ENCODE peak calls at places on chromosomes 11 and 22, in six cellular contexts. One of them, this sample, is unnamed.

GRCh38 chr22:41517172-41518047 is 26.9 kb downstream of the POLR3H start:
- DNase-seq in IMR-90: peak
- DNase-seq in epithelial cell of esophagus: peak
- DNase-seq in spleen: no peak
- DNase-seq in nephron progenitor cell: peak
- DNase-seq in GM12865: peak
- DNase-seq in this sample: peak

GRCh38 chr22:47850644-47851151 is 1088.2 kb downstream of the TBC1D22A start:
- DNase-seq in IMR-90: no peak
- DNase-seq in epithelial cell of esophagus: no peak
- DNase-seq in spleen: no peak
- DNase-seq in nephron progenitor cell: peak
- DNase-seq in GM12865: no peak
- DNase-seq in this sample: no peak

GRCh38 chr11:134356656-134357544 is 25.1 kb downstream of the GLB1L2 start:
- DNase-seq in IMR-90: no peak
- DNase-seq in epithelial cell of esophagus: no peak
- DNase-seq in spleen: no peak
- DNase-seq in nephron progenitor cell: no peak
- DNase-seq in GM12865: no peak
- DNase-seq in this sample: no peak

GRCh38 chr22:39360674-39361413 is 11.1 kb downstream of the SYNGR1 start:
- DNase-seq in IMR-90: no peak
- DNase-seq in epithelial cell of esophagus: peak
- DNase-seq in spleen: no peak
- DNase-seq in nephron progenitor cell: no peak
- DNase-seq in GM12865: no peak
- DNase-seq in this sample: no peak

GRCh38 chr11:82978422-82979099 is 77.0 kb downstream of the DDIAS start:
- DNase-seq in IMR-90: peak
- DNase-seq in epithelial cell of esophagus: peak
- DNase-seq in spleen: no peak
- DNase-seq in nephron progenitor cell: no peak
- DNase-seq in GM12865: peak
- DNase-seq in this sample: peak

GRCh38 chr22:20964090-20964798 is 2.8 kb upstream of the AIFM3 start:
- DNase-seq in IMR-90: no peak
- DNase-seq in epithelial cell of esophagus: no peak
- DNase-seq in spleen: peak
- DNase-seq in nephron progenitor cell: no peak
- DNase-seq in GM12865: no peak
- DNase-seq in this sample: no peak

GRCh38 chr11:107259826-107260225 is 197.8 kb downstream of the CWF19L2 start:
- DNase-seq in IMR-90: no peak
- DNase-seq in epithelial cell of esophagus: no peak
- DNase-seq in spleen: no peak
- DNase-seq in nephron progenitor cell: peak
- DNase-seq in GM12865: no peak
- DNase-seq in this sample: no peak

GRCh38 chr22:35299217-35299716 is 427 bp upstream of the TOM1 start:
- DNase-seq in IMR-90: no peak
- DNase-seq in epithelial cell of esophagus: peak
- DNase-seq in spleen: no peak
- DNase-seq in nephron progenitor cell: no peak
- DNase-seq in GM12865: no peak
- DNase-seq in this sample: no peak

GRCh38 chr11:64007629-64008282 is 21.5 kb downstream of the OTUB1 start:
- DNase-seq in IMR-90: no peak
- DNase-seq in epithelial cell of esophagus: peak
- DNase-seq in spleen: peak
- DNase-seq in nephron progenitor cell: peak
- DNase-seq in GM12865: no peak
- DNase-seq in this sample: no peak

GRCh38 chr11:110759972-110760381 is 47.7 kb upstream of the ARHGAP20 start:
- DNase-seq in IMR-90: peak
- DNase-seq in epithelial cell of esophagus: no peak
- DNase-seq in spleen: no peak
- DNase-seq in nephron progenitor cell: no peak
- DNase-seq in GM12865: no peak
- DNase-seq in this sample: peak

GRCh38 chr22:33853200-33854097 is 66.8 kb downstream of the LARGE1 start:
- DNase-seq in IMR-90: peak
- DNase-seq in epithelial cell of esophagus: peak
- DNase-seq in spleen: peak
- DNase-seq in nephron progenitor cell: no peak
- DNase-seq in GM12865: peak
- DNase-seq in this sample: peak

GRCh38 chr11:2301631-2302272 is at the start of the genes C11orf21 and TSPAN32:
- DNase-seq in IMR-90: peak
- DNase-seq in epithelial cell of esophagus: no peak
- DNase-seq in spleen: peak
- DNase-seq in nephron progenitor cell: no peak
- DNase-seq in GM12865: peak
- DNase-seq in this sample: no peak

GRCh38 chr11:34488855-34489557 is 24.6 kb downstream of the ELF5 start:
- DNase-seq in IMR-90: no peak
- DNase-seq in epithelial cell of esophagus: no peak
- DNase-seq in spleen: no peak
- DNase-seq in nephron progenitor cell: no peak
- DNase-seq in GM12865: peak
- DNase-seq in this sample: no peak

DNA sequence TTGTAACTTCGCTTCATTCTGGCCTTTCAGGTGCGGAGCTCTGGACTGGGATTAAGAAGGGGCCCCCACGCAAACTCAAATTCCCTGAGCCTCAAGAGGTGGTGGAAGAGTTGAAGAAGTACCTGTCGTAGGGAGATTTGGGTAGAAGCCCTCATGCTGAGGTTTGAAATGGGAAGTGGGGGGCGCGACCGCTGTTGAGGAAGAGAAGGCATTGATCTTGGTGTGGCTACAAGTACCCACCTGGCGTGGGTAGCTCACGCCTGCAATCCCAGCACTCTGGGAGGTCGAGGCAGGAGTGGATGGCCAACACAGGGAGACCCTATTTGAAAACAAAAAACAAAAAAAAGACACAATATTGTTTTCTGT is 779 bp downstream of the SELENOH start:
- DNase-seq in IMR-90: no peak
- DNase-seq in epithelial cell of esophagus: no peak
- DNase-seq in spleen: peak
- DNase-seq in nephron progenitor cell: no peak
- DNase-seq in GM12865: no peak
- DNase-seq in this sample: no peak
- TF ChIP-seq CTCF in IMR-90: no peak
- TF ChIP-seq CTCF in epithelial cell of esophagus: no peak
- TF ChIP-seq CTCF in spleen: no peak
- TF ChIP-seq CTCF in nephron progenitor cell: no peak
- TF ChIP-seq CTCF in GM12865: no peak
- TF ChIP-seq CTCF in this sample: no peak

GRCh38 chr11:62195945-62196344 is 5.9 kb downstream of the SCGB1D1 start:
- DNase-seq in IMR-90: no peak
- DNase-seq in epithelial cell of esophagus: no peak
- DNase-seq in spleen: no peak
- DNase-seq in nephron progenitor cell: no peak
- DNase-seq in GM12865: no peak
- DNase-seq in this sample: no peak
- TF ChIP-seq CTCF in IMR-90: no peak
- TF ChIP-seq CTCF in epithelial cell of esophagus: no peak
- TF ChIP-seq CTCF in spleen: no peak
- TF ChIP-seq CTCF in nephron progenitor cell: no peak
- TF ChIP-seq CTCF in GM12865: no peak
- TF ChIP-seq CTCF in this sample: no peak

DNA sequence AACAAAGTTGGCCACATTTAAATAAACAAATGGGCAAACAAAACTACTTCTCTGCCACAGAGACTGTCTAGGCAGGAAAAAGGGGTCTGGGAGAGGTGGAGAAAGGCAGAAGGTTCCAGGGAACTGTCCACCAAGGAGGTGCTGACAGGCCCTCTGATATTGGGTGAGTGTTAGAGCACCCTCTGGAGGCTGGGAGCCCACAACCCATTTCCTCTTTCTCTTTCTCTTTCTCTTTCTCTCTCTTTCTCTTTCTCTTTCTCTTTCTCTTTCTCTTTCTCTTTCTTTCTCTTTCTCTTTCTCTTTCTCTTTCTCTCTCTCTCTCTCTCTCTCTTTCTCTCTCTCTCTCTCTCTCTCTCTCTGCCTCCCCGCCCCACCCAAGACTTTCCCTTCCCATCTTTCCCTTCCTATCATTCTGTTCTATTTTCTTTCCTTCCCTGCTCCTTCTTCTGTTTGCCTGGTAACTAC is 912.8 kb downstream of the DLG2 start:
- DNase-seq in IMR-90: peak
- DNase-seq in epithelial cell of esophagus: peak
- DNase-seq in spleen: peak
- DNase-seq in nephron progenitor cell: peak
- DNase-seq in GM12865: peak
- DNase-seq in this sample: no peak
- TF ChIP-seq CTCF in IMR-90: peak
- TF ChIP-seq CTCF in epithelial cell of esophagus: peak
- TF ChIP-seq CTCF in spleen: peak
- TF ChIP-seq CTCF in nephron progenitor cell: peak
- TF ChIP-seq CTCF in GM12865: no peak
- TF ChIP-seq CTCF in this sample: no peak

GRCh38 chr11:123168955-123169484 is 26.0 kb downstream of the CLMP start:
- DNase-seq in IMR-90: no peak
- DNase-seq in epithelial cell of esophagus: no peak
- DNase-seq in spleen: no peak
- DNase-seq in nephron progenitor cell: no peak
- DNase-seq in GM12865: no peak
- DNase-seq in this sample: no peak
- TF ChIP-seq CTCF in IMR-90: no peak
- TF ChIP-seq CTCF in epithelial cell of esophagus: no peak
- TF ChIP-seq CTCF in spleen: no peak
- TF ChIP-seq CTCF in nephron progenitor cell: no peak
- TF ChIP-seq CTCF in GM12865: no peak
- TF ChIP-seq CTCF in this sample: no peak

DNA sequence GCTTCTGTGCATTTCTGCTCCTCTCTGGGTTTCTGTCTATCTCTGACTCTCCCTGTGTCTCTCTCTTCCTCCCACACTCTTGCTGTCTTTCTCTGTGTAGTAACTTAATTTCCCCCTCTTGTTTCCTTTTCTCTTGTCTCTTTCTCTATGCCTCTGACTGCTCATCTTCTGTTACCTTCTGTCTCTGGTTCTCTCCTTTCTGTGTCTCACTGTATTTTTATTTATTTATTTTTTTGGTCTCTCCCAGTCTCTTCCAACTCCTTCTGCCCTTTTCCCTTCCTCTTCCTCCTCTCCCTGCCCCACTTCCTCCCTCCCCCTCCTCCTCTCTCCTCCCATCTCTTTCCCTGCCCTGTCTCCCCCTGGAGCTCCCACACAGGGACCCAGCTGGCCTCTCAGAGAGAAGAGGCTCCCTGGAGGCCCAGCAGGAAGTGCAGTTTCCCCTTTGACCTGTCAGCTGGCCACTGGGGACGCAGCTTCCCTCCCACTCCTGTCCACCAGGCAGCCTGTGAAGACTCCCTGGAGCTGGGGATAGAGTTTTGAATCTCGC is 38.3 kb upstream of the MYH9 start:
- DNase-seq in IMR-90: peak
- DNase-seq in epithelial cell of esophagus: no peak
- DNase-seq in spleen: peak
- DNase-seq in nephron progenitor cell: peak
- DNase-seq in GM12865: peak
- DNase-seq in this sample: no peak
- TF ChIP-seq CTCF in IMR-90: no peak
- TF ChIP-seq CTCF in epithelial cell of esophagus: no peak
- TF ChIP-seq CTCF in spleen: peak
- TF ChIP-seq CTCF in nephron progenitor cell: no peak
- TF ChIP-seq CTCF in GM12865: no peak
- TF ChIP-seq CTCF in this sample: peak

GRCh38 chr11:32874144-32874543 is 18.5 kb upstream of the QSER1 start:
- DNase-seq in IMR-90: no peak
- DNase-seq in epithelial cell of esophagus: no peak
- DNase-seq in spleen: no peak
- DNase-seq in nephron progenitor cell: no peak
- DNase-seq in GM12865: no peak
- DNase-seq in this sample: no peak

GRCh38 chr11:32870676-32871075 is 21.9 kb upstream of the QSER1 start:
- DNase-seq in IMR-90: no peak
- DNase-seq in epithelial cell of esophagus: peak
- DNase-seq in spleen: no peak
- DNase-seq in nephron progenitor cell: peak
- DNase-seq in GM12865: peak
- DNase-seq in this sample: no peak
- TF ChIP-seq CTCF in IMR-90: peak
- TF ChIP-seq CTCF in epithelial cell of esophagus: peak
- TF ChIP-seq CTCF in spleen: peak
- TF ChIP-seq CTCF in nephron progenitor cell: peak
- TF ChIP-seq CTCF in GM12865: peak
- TF ChIP-seq CTCF in this sample: peak

This sample was measured in HFFc6.